ENCODE peak calls at places on chromosomes 1 and 21, in ten cellular contexts. One of them, this sample, is unnamed.

GRCh38 chr1:101365881-101366280 is 129.1 kb downstream of the S1PR1 start:
- DNase-seq in Peyer's patch: no peak
- DNase-seq in T-helper 9 cell: no peak
- DNase-seq in activated naive CD8-positive, alpha-beta T cell treated with anti-CD3 and anti-CD28 coated beads, Interleukin-2, amount 50 U/mL, for 24 hours: no peak
- DNase-seq in psoas muscle: no peak
- DNase-seq in activated CD4-positive, alpha-beta T cell treated with anti-CD3 and anti-CD28 coated beads, Interleukin-2, amount 50 U/mL, for 1 hour: no peak
- DNase-seq in SJCRH30: no peak
- DNase-seq in dorsolateral prefrontal cortex: no peak
- DNase-seq in fibroblast of the conjunctiva: no peak
- DNase-seq in GOT3: no peak
- DNase-seq in this sample: peak; percentile 48

GRCh38 chr1:226637147-226637935 is 88.8 kb downstream of the STUM start:
- DNase-seq in fibroblast of the conjunctiva: no peak
- DNase-seq in SJCRH30: no peak
- DNase-seq in activated CD4-positive, alpha-beta T cell treated with anti-CD3 and anti-CD28 coated beads, Interleukin-2, amount 50 U/mL, for 1 hour: no peak
- DNase-seq in GOT3: no peak
- DNase-seq in Peyer's patch: peak; percentile 51
- DNase-seq in psoas muscle: peak; percentile 57
- DNase-seq in dorsolateral prefrontal cortex: peak; percentile 13
- DNase-seq in activated naive CD8-positive, alpha-beta T cell treated with anti-CD3 and anti-CD28 coated beads, Interleukin-2, amount 50 U/mL, for 24 hours: no peak
- DNase-seq in T-helper 9 cell: no peak
- DNase-seq in this sample: peak; percentile 87

GRCh38 chr1:115469703-115470476 is 131.8 kb upstream of the NGF start:
- DNase-seq in SJCRH30: peak; percentile 66
- DNase-seq in GOT3: no peak
- DNase-seq in activated naive CD8-positive, alpha-beta T cell treated with anti-CD3 and anti-CD28 coated beads, Interleukin-2, amount 50 U/mL, for 24 hours: peak; percentile 34
- DNase-seq in psoas muscle: peak; percentile 29
- DNase-seq in Peyer's patch: no peak
- DNase-seq in activated CD4-positive, alpha-beta T cell treated with anti-CD3 and anti-CD28 coated beads, Interleukin-2, amount 50 U/mL, for 1 hour: no peak
- DNase-seq in T-helper 9 cell: peak; percentile 4
- DNase-seq in fibroblast of the conjunctiva: peak; percentile 8
- DNase-seq in dorsolateral prefrontal cortex: peak; percentile 20
- DNase-seq in this sample: peak; percentile 84

GRCh38 chr1:150010388-150011115 is at the start of gene OTUD7B:
- DNase-seq in activated CD4-positive, alpha-beta T cell treated with anti-CD3 and anti-CD28 coated beads, Interleukin-2, amount 50 U/mL, for 1 hour: peak; percentile 61
- DNase-seq in T-helper 9 cell: peak; percentile 46
- DNase-seq in SJCRH30: peak; percentile 89
- DNase-seq in dorsolateral prefrontal cortex: peak; percentile 80
- DNase-seq in activated naive CD8-positive, alpha-beta T cell treated with anti-CD3 and anti-CD28 coated beads, Interleukin-2, amount 50 U/mL, for 24 hours: peak; percentile 87
- DNase-seq in GOT3: peak; percentile 56
- DNase-seq in psoas muscle: peak; percentile 92
- DNase-seq in fibroblast of the conjunctiva: peak; percentile 73
- DNase-seq in Peyer's patch: peak; percentile 92
- DNase-seq in this sample: peak; percentile 93

GRCh38 chr1:7230896-7231210 is 445.6 kb downstream of the CAMTA1 start:
- DNase-seq in fibroblast of the conjunctiva: no peak
- DNase-seq in activated CD4-positive, alpha-beta T cell treated with anti-CD3 and anti-CD28 coated beads, Interleukin-2, amount 50 U/mL, for 1 hour: no peak
- DNase-seq in dorsolateral prefrontal cortex: no peak
- DNase-seq in GOT3: no peak
- DNase-seq in Peyer's patch: no peak
- DNase-seq in psoas muscle: no peak
- DNase-seq in T-helper 9 cell: no peak
- DNase-seq in SJCRH30: no peak
- DNase-seq in activated naive CD8-positive, alpha-beta T cell treated with anti-CD3 and anti-CD28 coated beads, Interleukin-2, amount 50 U/mL, for 24 hours: no peak
- DNase-seq in this sample: no peak

GRCh38 chr1:1943834-1944570 is 24.9 kb upstream of the TMEM52 start:
- DNase-seq in fibroblast of the conjunctiva: no peak
- DNase-seq in GOT3: no peak
- DNase-seq in Peyer's patch: peak; percentile 77
- DNase-seq in psoas muscle: peak; percentile 62
- DNase-seq in activated naive CD8-positive, alpha-beta T cell treated with anti-CD3 and anti-CD28 coated beads, Interleukin-2, amount 50 U/mL, for 24 hours: peak; percentile 68
- DNase-seq in dorsolateral prefrontal cortex: peak; percentile 56
- DNase-seq in activated CD4-positive, alpha-beta T cell treated with anti-CD3 and anti-CD28 coated beads, Interleukin-2, amount 50 U/mL, for 1 hour: peak; percentile 58
- DNase-seq in SJCRH30: peak; percentile 78
- DNase-seq in T-helper 9 cell: peak; percentile 55
- DNase-seq in this sample: peak; percentile 97

GRCh38 chr1:213122514-213122929 is 71.5 kb downstream of the RPS6KC1 start:
- DNase-seq in fibroblast of the conjunctiva: peak; percentile 40
- DNase-seq in psoas muscle: no peak
- DNase-seq in GOT3: no peak
- DNase-seq in dorsolateral prefrontal cortex: no peak
- DNase-seq in Peyer's patch: no peak
- DNase-seq in T-helper 9 cell: no peak
- DNase-seq in activated naive CD8-positive, alpha-beta T cell treated with anti-CD3 and anti-CD28 coated beads, Interleukin-2, amount 50 U/mL, for 24 hours: no peak
- DNase-seq in SJCRH30: peak; percentile 70
- DNase-seq in activated CD4-positive, alpha-beta T cell treated with anti-CD3 and anti-CD28 coated beads, Interleukin-2, amount 50 U/mL, for 1 hour: no peak
- DNase-seq in this sample: no peak

GRCh38 chr1:235648407-235648907 is 1.1 kb downstream of the GNG4 start:
- DNase-seq in psoas muscle: peak; percentile 27
- DNase-seq in fibroblast of the conjunctiva: no peak
- DNase-seq in T-helper 9 cell: no peak
- DNase-seq in GOT3: no peak
- DNase-seq in activated naive CD8-positive, alpha-beta T cell treated with anti-CD3 and anti-CD28 coated beads, Interleukin-2, amount 50 U/mL, for 24 hours: no peak
- DNase-seq in Peyer's patch: no peak
- DNase-seq in SJCRH30: peak; percentile 62
- DNase-seq in dorsolateral prefrontal cortex: no peak
- DNase-seq in activated CD4-positive, alpha-beta T cell treated with anti-CD3 and anti-CD28 coated beads, Interleukin-2, amount 50 U/mL, for 1 hour: no peak
- DNase-seq in this sample: no peak

GRCh38 chr1:21341022-21341421 is 50.8 kb upstream of the ECE1 start:
- DNase-seq in GOT3: no peak
- DNase-seq in dorsolateral prefrontal cortex: no peak
- DNase-seq in Peyer's patch: no peak
- DNase-seq in activated CD4-positive, alpha-beta T cell treated with anti-CD3 and anti-CD28 coated beads, Interleukin-2, amount 50 U/mL, for 1 hour: no peak
- DNase-seq in fibroblast of the conjunctiva: no peak
- DNase-seq in activated naive CD8-positive, alpha-beta T cell treated with anti-CD3 and anti-CD28 coated beads, Interleukin-2, amount 50 U/mL, for 24 hours: no peak
- DNase-seq in T-helper 9 cell: no peak
- DNase-seq in SJCRH30: no peak
- DNase-seq in psoas muscle: no peak
- DNase-seq in this sample: no peak

GRCh38 chr21:45523411-45524101 is 18.7 kb downstream of the SLC19A1 start:
- DNase-seq in GOT3: no peak
- DNase-seq in SJCRH30: no peak
- DNase-seq in activated naive CD8-positive, alpha-beta T cell treated with anti-CD3 and anti-CD28 coated beads, Interleukin-2, amount 50 U/mL, for 24 hours: no peak
- DNase-seq in Peyer's patch: peak; percentile 42
- DNase-seq in psoas muscle: peak; percentile 7
- DNase-seq in T-helper 9 cell: no peak
- DNase-seq in dorsolateral prefrontal cortex: no peak
- DNase-seq in fibroblast of the conjunctiva: no peak
- DNase-seq in activated CD4-positive, alpha-beta T cell treated with anti-CD3 and anti-CD28 coated beads, Interleukin-2, amount 50 U/mL, for 1 hour: no peak
- DNase-seq in this sample: no peak

GRCh38 chr1:241639040-241639652 is 1.0 kb downstream of the CHML start:
- DNase-seq in Peyer's patch: no peak
- DNase-seq in SJCRH30: no peak
- DNase-seq in GOT3: no peak
- DNase-seq in activated naive CD8-positive, alpha-beta T cell treated with anti-CD3 and anti-CD28 coated beads, Interleukin-2, amount 50 U/mL, for 24 hours: no peak
- DNase-seq in psoas muscle: no peak
- DNase-seq in fibroblast of the conjunctiva: no peak
- DNase-seq in dorsolateral prefrontal cortex: no peak
- DNase-seq in activated CD4-positive, alpha-beta T cell treated with anti-CD3 and anti-CD28 coated beads, Interleukin-2, amount 50 U/mL, for 1 hour: no peak
- DNase-seq in T-helper 9 cell: no peak
- DNase-seq in this sample: peak; percentile 65

GRCh38 chr1:110212165-110213142 is 2.3 kb downstream of the KCNC4 start:
- DNase-seq in dorsolateral prefrontal cortex: no peak
- DNase-seq in fibroblast of the conjunctiva: no peak
- DNase-seq in T-helper 9 cell: no peak
- DNase-seq in Peyer's patch: no peak
- DNase-seq in GOT3: no peak
- DNase-seq in activated CD4-positive, alpha-beta T cell treated with anti-CD3 and anti-CD28 coated beads, Interleukin-2, amount 50 U/mL, for 1 hour: no peak
- DNase-seq in psoas muscle: no peak
- DNase-seq in SJCRH30: no peak
- DNase-seq in activated naive CD8-positive, alpha-beta T cell treated with anti-CD3 and anti-CD28 coated beads, Interleukin-2, amount 50 U/mL, for 24 hours: peak; percentile 17
- DNase-seq in this sample: peak; percentile 90

GRCh38 chr1:224626042-224626441 is 9.9 kb downstream of the CNIH3 start:
- DNase-seq in GOT3: no peak
- DNase-seq in SJCRH30: no peak
- DNase-seq in psoas muscle: no peak
- DNase-seq in activated CD4-positive, alpha-beta T cell treated with anti-CD3 and anti-CD28 coated beads, Interleukin-2, amount 50 U/mL, for 1 hour: no peak
- DNase-seq in activated naive CD8-positive, alpha-beta T cell treated with anti-CD3 and anti-CD28 coated beads, Interleukin-2, amount 50 U/mL, for 24 hours: no peak
- DNase-seq in fibroblast of the conjunctiva: no peak
- DNase-seq in dorsolateral prefrontal cortex: no peak
- DNase-seq in T-helper 9 cell: no peak
- DNase-seq in Peyer's patch: no peak
- DNase-seq in this sample: peak; percentile 79

GRCh38 chr1:183834568-183834967 is 29.6 kb downstream of the RGL1 start:
- DNase-seq in T-helper 9 cell: no peak
- DNase-seq in SJCRH30: no peak
- DNase-seq in psoas muscle: no peak
- DNase-seq in dorsolateral prefrontal cortex: no peak
- DNase-seq in fibroblast of the conjunctiva: no peak
- DNase-seq in activated CD4-positive, alpha-beta T cell treated with anti-CD3 and anti-CD28 coated beads, Interleukin-2, amount 50 U/mL, for 1 hour: no peak
- DNase-seq in activated naive CD8-positive, alpha-beta T cell treated with anti-CD3 and anti-CD28 coated beads, Interleukin-2, amount 50 U/mL, for 24 hours: no peak
- DNase-seq in Peyer's patch: no peak
- DNase-seq in GOT3: no peak
- DNase-seq in this sample: no peak

GRCh38 chr1:89762431-89762800 is 58.4 kb upstream of the LRRC8D start:
- DNase-seq in activated CD4-positive, alpha-beta T cell treated with anti-CD3 and anti-CD28 coated beads, Interleukin-2, amount 50 U/mL, for 1 hour: no peak
- DNase-seq in activated naive CD8-positive, alpha-beta T cell treated with anti-CD3 and anti-CD28 coated beads, Interleukin-2, amount 50 U/mL, for 24 hours: no peak
- DNase-seq in psoas muscle: peak; percentile 21
- DNase-seq in GOT3: no peak
- DNase-seq in fibroblast of the conjunctiva: no peak
- DNase-seq in Peyer's patch: no peak
- DNase-seq in SJCRH30: no peak
- DNase-seq in T-helper 9 cell: no peak
- DNase-seq in dorsolateral prefrontal cortex: no peak
- DNase-seq in this sample: no peak

GRCh38 chr1:3817138-3817740 is 20.9 kb upstream of the LRRC47 start:
- DNase-seq in dorsolateral prefrontal cortex: no peak
- DNase-seq in SJCRH30: no peak
- DNase-seq in psoas muscle: no peak
- DNase-seq in activated CD4-positive, alpha-beta T cell treated with anti-CD3 and anti-CD28 coated beads, Interleukin-2, amount 50 U/mL, for 1 hour: no peak
- DNase-seq in fibroblast of the conjunctiva: no peak
- DNase-seq in GOT3: no peak
- DNase-seq in Peyer's patch: no peak
- DNase-seq in activated naive CD8-positive, alpha-beta T cell treated with anti-CD3 and anti-CD28 coated beads, Interleukin-2, amount 50 U/mL, for 24 hours: no peak
- DNase-seq in T-helper 9 cell: no peak
- DNase-seq in this sample: peak; percentile 48

GRCh38 chr21:45207839-45208626 is 79.7 kb downstream of the POFUT2 start:
- DNase-seq in dorsolateral prefrontal cortex: no peak
- DNase-seq in T-helper 9 cell: no peak
- DNase-seq in activated CD4-positive, alpha-beta T cell treated with anti-CD3 and anti-CD28 coated beads, Interleukin-2, amount 50 U/mL, for 1 hour: no peak
- DNase-seq in GOT3: no peak
- DNase-seq in psoas muscle: no peak
- DNase-seq in fibroblast of the conjunctiva: no peak
- DNase-seq in activated naive CD8-positive, alpha-beta T cell treated with anti-CD3 and anti-CD28 coated beads, Interleukin-2, amount 50 U/mL, for 24 hours: no peak
- DNase-seq in SJCRH30: no peak
- DNase-seq in Peyer's patch: no peak
- DNase-seq in this sample: no peak

GRCh38 chr1:151133339-151133761 is 13.1 kb downstream of the SEMA6C start:
- DNase-seq in T-helper 9 cell: no peak
- DNase-seq in dorsolateral prefrontal cortex: no peak
- DNase-seq in Peyer's patch: no peak
- DNase-seq in GOT3: no peak
- DNase-seq in SJCRH30: no peak
- DNase-seq in activated naive CD8-positive, alpha-beta T cell treated with anti-CD3 and anti-CD28 coated beads, Interleukin-2, amount 50 U/mL, for 24 hours: no peak
- DNase-seq in activated CD4-positive, alpha-beta T cell treated with anti-CD3 and anti-CD28 coated beads, Interleukin-2, amount 50 U/mL, for 1 hour: no peak
- DNase-seq in fibroblast of the conjunctiva: no peak
- DNase-seq in psoas muscle: no peak
- DNase-seq in this sample: peak; percentile 80

GRCh38 chr21:27700974-27701614 is 734.2 kb upstream of the ADAMTS5 start:
- DNase-seq in fibroblast of the conjunctiva: peak; percentile 83
- DNase-seq in GOT3: peak; percentile 37
- DNase-seq in T-helper 9 cell: peak; percentile 23
- DNase-seq in Peyer's patch: peak; percentile 77
- DNase-seq in activated CD4-positive, alpha-beta T cell treated with anti-CD3 and anti-CD28 coated beads, Interleukin-2, amount 50 U/mL, for 1 hour: peak; percentile 41
- DNase-seq in activated naive CD8-positive, alpha-beta T cell treated with anti-CD3 and anti-CD28 coated beads, Interleukin-2, amount 50 U/mL, for 24 hours: peak; percentile 71
- DNase-seq in dorsolateral prefrontal cortex: peak; percentile 90
- DNase-seq in psoas muscle: peak; percentile 83
- DNase-seq in SJCRH30: peak; percentile 91
- DNase-seq in this sample: peak; percentile 73

GRCh38 chr1:37035828-37036666 is 1.7 kb upstream of the GRIK3 start:
- DNase-seq in activated naive CD8-positive, alpha-beta T cell treated with anti-CD3 and anti-CD28 coated beads, Interleukin-2, amount 50 U/mL, for 24 hours: peak; percentile 29
- DNase-seq in dorsolateral prefrontal cortex: no peak
- DNase-seq in Peyer's patch: no peak
- DNase-seq in GOT3: no peak
- DNase-seq in psoas muscle: no peak
- DNase-seq in T-helper 9 cell: no peak
- DNase-seq in activated CD4-positive, alpha-beta T cell treated with anti-CD3 and anti-CD28 coated beads, Interleukin-2, amount 50 U/mL, for 1 hour: no peak
- DNase-seq in fibroblast of the conjunctiva: no peak
- DNase-seq in SJCRH30: peak; percentile 21
- DNase-seq in this sample: no peak

GRCh38 chr1:188062456-188062855 is 1233.7 kb downstream of the PLA2G4A start:
- DNase-seq in fibroblast of the conjunctiva: no peak
- DNase-seq in psoas muscle: no peak
- DNase-seq in activated CD4-positive, alpha-beta T cell treated with anti-CD3 and anti-CD28 coated beads, Interleukin-2, amount 50 U/mL, for 1 hour: no peak
- DNase-seq in Peyer's patch: no peak
- DNase-seq in activated naive CD8-positive, alpha-beta T cell treated with anti-CD3 and anti-CD28 coated beads, Interleukin-2, amount 50 U/mL, for 24 hours: no peak
- DNase-seq in dorsolateral prefrontal cortex: no peak
- DNase-seq in GOT3: no peak
- DNase-seq in SJCRH30: no peak
- DNase-seq in T-helper 9 cell: no peak
- DNase-seq in this sample: no peak

GRCh38 chr1:53467391-53467790 is 8.2 kb downstream of the DMRTB1 start:
- DNase-seq in T-helper 9 cell: no peak
- DNase-seq in SJCRH30: no peak
- DNase-seq in fibroblast of the conjunctiva: no peak
- DNase-seq in psoas muscle: no peak
- DNase-seq in GOT3: no peak
- DNase-seq in activated naive CD8-positive, alpha-beta T cell treated with anti-CD3 and anti-CD28 coated beads, Interleukin-2, amount 50 U/mL, for 24 hours: no peak
- DNase-seq in activated CD4-positive, alpha-beta T cell treated with anti-CD3 and anti-CD28 coated beads, Interleukin-2, amount 50 U/mL, for 1 hour: no peak
- DNase-seq in Peyer's patch: no peak
- DNase-seq in dorsolateral prefrontal cortex: no peak
- DNase-seq in this sample: peak; percentile 80

GRCh38 chr1:92485374-92486250 is 1.1 kb downstream of the GFI1 start:
- DNase-seq in dorsolateral prefrontal cortex: no peak
- DNase-seq in T-helper 9 cell: peak; percentile 71
- DNase-seq in activated naive CD8-positive, alpha-beta T cell treated with anti-CD3 and anti-CD28 coated beads, Interleukin-2, amount 50 U/mL, for 24 hours: peak; percentile 89
- DNase-seq in SJCRH30: peak; percentile 65
- DNase-seq in psoas muscle: peak; percentile 36
- DNase-seq in GOT3: peak; percentile 40
- DNase-seq in Peyer's patch: peak; percentile 81
- DNase-seq in fibroblast of the conjunctiva: no peak
- DNase-seq in activated CD4-positive, alpha-beta T cell treated with anti-CD3 and anti-CD28 coated beads, Interleukin-2, amount 50 U/mL, for 1 hour: peak; percentile 79
- DNase-seq in this sample: peak; percentile 89

GRCh38 chr1:232302376-232303049 is 327.4 kb downstream of the SIPA1L2 start:
- DNase-seq in Peyer's patch: no peak
- DNase-seq in activated naive CD8-positive, alpha-beta T cell treated with anti-CD3 and anti-CD28 coated beads, Interleukin-2, amount 50 U/mL, for 24 hours: no peak
- DNase-seq in fibroblast of the conjunctiva: no peak
- DNase-seq in GOT3: no peak
- DNase-seq in psoas muscle: no peak
- DNase-seq in activated CD4-positive, alpha-beta T cell treated with anti-CD3 and anti-CD28 coated beads, Interleukin-2, amount 50 U/mL, for 1 hour: no peak
- DNase-seq in dorsolateral prefrontal cortex: no peak
- DNase-seq in SJCRH30: peak; percentile 17
- DNase-seq in T-helper 9 cell: no peak
- DNase-seq in this sample: no peak

GRCh38 chr1:169928438-169929209 is 34.9 kb upstream of the SCYL3 start:
- DNase-seq in Peyer's patch: no peak
- DNase-seq in psoas muscle: no peak
- DNase-seq in T-helper 9 cell: no peak
- DNase-seq in GOT3: no peak
- DNase-seq in fibroblast of the conjunctiva: peak; percentile 55
- DNase-seq in dorsolateral prefrontal cortex: no peak
- DNase-seq in SJCRH30: peak; percentile 61
- DNase-seq in activated CD4-positive, alpha-beta T cell treated with anti-CD3 and anti-CD28 coated beads, Interleukin-2, amount 50 U/mL, for 1 hour: no peak
- DNase-seq in activated naive CD8-positive, alpha-beta T cell treated with anti-CD3 and anti-CD28 coated beads, Interleukin-2, amount 50 U/mL, for 24 hours: no peak
- DNase-seq in this sample: no peak

GRCh38 chr1:168312718-168313604 is 32.3 kb downstream of the TBX19 start:
- DNase-seq in fibroblast of the conjunctiva: no peak
- DNase-seq in activated CD4-positive, alpha-beta T cell treated with anti-CD3 and anti-CD28 coated beads, Interleukin-2, amount 50 U/mL, for 1 hour: no peak
- DNase-seq in GOT3: no peak
- DNase-seq in SJCRH30: no peak
- DNase-seq in Peyer's patch: no peak
- DNase-seq in activated naive CD8-positive, alpha-beta T cell treated with anti-CD3 and anti-CD28 coated beads, Interleukin-2, amount 50 U/mL, for 24 hours: no peak
- DNase-seq in psoas muscle: no peak
- DNase-seq in T-helper 9 cell: no peak
- DNase-seq in dorsolateral prefrontal cortex: no peak
- DNase-seq in this sample: no peak

GRCh38 chr1:202498542-202498941 is 150.0 kb downstream of the PPP1R12B start:
- DNase-seq in activated naive CD8-positive, alpha-beta T cell treated with anti-CD3 and anti-CD28 coated beads, Interleukin-2, amount 50 U/mL, for 24 hours: no peak
- DNase-seq in fibroblast of the conjunctiva: no peak
- DNase-seq in Peyer's patch: no peak
- DNase-seq in SJCRH30: no peak
- DNase-seq in activated CD4-positive, alpha-beta T cell treated with anti-CD3 and anti-CD28 coated beads, Interleukin-2, amount 50 U/mL, for 1 hour: no peak
- DNase-seq in dorsolateral prefrontal cortex: no peak
- DNase-seq in GOT3: no peak
- DNase-seq in psoas muscle: no peak
- DNase-seq in T-helper 9 cell: no peak
- DNase-seq in this sample: peak; percentile 19

GRCh38 chr1:20472860-20473711 is 12.9 kb downstream of the CAMK2N1 start:
- DNase-seq in fibroblast of the conjunctiva: peak; percentile 41
- DNase-seq in T-helper 9 cell: no peak
- DNase-seq in psoas muscle: peak; percentile 63
- DNase-seq in GOT3: no peak
- DNase-seq in SJCRH30: peak; percentile 96
- DNase-seq in Peyer's patch: peak; percentile 79
- DNase-seq in activated naive CD8-positive, alpha-beta T cell treated with anti-CD3 and anti-CD28 coated beads, Interleukin-2, amount 50 U/mL, for 24 hours: peak; percentile 54
- DNase-seq in dorsolateral prefrontal cortex: peak; percentile 72
- DNase-seq in activated CD4-positive, alpha-beta T cell treated with anti-CD3 and anti-CD28 coated beads, Interleukin-2, amount 50 U/mL, for 1 hour: no peak
- DNase-seq in this sample: peak; percentile 87